ENCODE peak calls at places on chromosomes 2 and 18, in ten cellular contexts. D, Y, P, N, M, T, R, L, S and G are unnamed samples.

GRCh38 chr2:190466819-190467444 is 58.8 kb downstream of the MFSD6 start:
- DNase-seq in D (no peak), Y (no peak), P (no peak), N (no peak), M (no peak), T (no peak), R (no peak), L (peak), S (no peak), G (no peak)

GRCh38 chr18:31657823-31658669 is 26.3 kb downstream of the B4GALT6 start:
- DNase-seq in D (no peak), Y (no peak), P (no peak), N (no peak), M (no peak), T (no peak), R (no peak), L (no peak), S (no peak), G (no peak)

GRCh38 chr2:102895386-102895785 is 133.6 kb downstream of the TMEM182 start:
- DNase-seq in D (no peak), Y (no peak), P (no peak), N (peak), M (no peak), T (no peak), R (no peak), L (no peak), S (no peak), G (no peak)

GRCh38 chr2:219010162-219010756 is 17.0 kb upstream of the CRYBA2 start:
- DNase-seq in D (no peak), Y (peak), P (no peak), N (peak), M (no peak), T (no peak), R (no peak), L (peak), S (peak), G (peak)

GRCh38 chr2:42756956-42757513 is 6.9 kb downstream of the OXER1 start:
- DNase-seq in D (no peak), Y (no peak), P (no peak), N (no peak), M (no peak), T (no peak), R (no peak), L (no peak), S (peak), G (no peak)

GRCh38 chr2:142981069-142981378 is 103.6 kb downstream of the KYNU start:
- DNase-seq in D (no peak), Y (no peak), P (no peak), N (no peak), M (no peak), T (no peak), R (no peak), L (no peak), S (no peak), G (no peak)

GRCh38 chr2:240839152-240840143 is 19.4 kb upstream of the KIF1A start:
- DNase-seq in D (no peak), Y (no peak), P (no peak), N (no peak), M (no peak), T (no peak), R (no peak), L (peak), S (peak), G (no peak)

GRCh38 chr2:175929850-175930249 is 72.2 kb downstream of the LNPK start:
- DNase-seq in D (no peak), Y (no peak), P (no peak), N (no peak), M (no peak), T (no peak), R (no peak), L (no peak), S (no peak), G (no peak)

GRCh38 chr18:2572892-2573291 is 1.5 kb downstream of the NDC80 start:
- DNase-seq in D (no peak), Y (no peak), P (no peak), N (no peak), M (no peak), T (no peak), R (no peak), L (no peak), S (no peak), G (no peak)

GRCh38 chr18:8951491-8951890 is 151.0 kb upstream of the NDUFV2 start:
- DNase-seq in D (no peak), Y (no peak), P (no peak), N (no peak), M (no peak), T (no peak), R (no peak), L (peak), S (no peak), G (no peak)

GRCh38 chr2:96993367-96993766 is 7.0 kb upstream of the FAM178B start:
- DNase-seq in D (no peak), Y (no peak), P (no peak), N (no peak), M (no peak), T (no peak), R (no peak), L (peak), S (no peak), G (no peak)

GRCh38 chr2:170098626-170099312 is 79.2 kb upstream of the MYO3B start:
- DNase-seq in D (no peak), Y (no peak), P (no peak), N (no peak), M (no peak), T (peak), R (no peak), L (no peak), S (no peak), G (no peak)

GRCh38 chr2:153387203-153387602 is 91.4 kb downstream of the RPRM start:
- DNase-seq in D (no peak), Y (no peak), P (no peak), N (no peak), M (no peak), T (no peak), R (no peak), L (no peak), S (no peak), G (no peak)

GRCh38 chr2:157720504-157720903 is 91.8 kb upstream of the ACVR1C start:
- DNase-seq in D (no peak), Y (no peak), P (no peak), N (no peak), M (no peak), T (no peak), R (no peak), L (no peak), S (no peak), G (no peak)

GRCh38 chr2:99850076-99850710 is 292.2 kb downstream of the AFF3 start:
- DNase-seq in D (no peak), Y (no peak), P (no peak), N (no peak), M (no peak), T (no peak), R (no peak), L (peak), S (peak), G (peak)

GRCh38 chr18:78971511-78972245 is 7.9 kb upstream of the SALL3 start:
- DNase-seq in D (no peak), Y (no peak), P (no peak), N (peak), M (no peak), T (no peak), R (no peak), L (no peak), S (peak), G (no peak)

GRCh38 chr18:45169610-45170009 is 445.7 kb upstream of the SLC14A2 start:
- DNase-seq in D (no peak), Y (no peak), P (peak), N (no peak), M (no peak), T (no peak), R (no peak), L (peak), S (no peak), G (peak)

GRCh38 chr2:28360742-28361293 is 31.8 kb upstream of the FOSL2 start:
- DNase-seq in D (no peak), Y (no peak), P (peak), N (no peak), M (peak), T (peak), R (no peak), L (peak), S (peak), G (no peak)

GRCh38 chr2:196823750-196824149 is 14.6 kb upstream of the C2orf66 start:
- DNase-seq in D (no peak), Y (peak), P (no peak), N (no peak), M (no peak), T (peak), R (no peak), L (peak), S (peak), G (peak)

DNA sequence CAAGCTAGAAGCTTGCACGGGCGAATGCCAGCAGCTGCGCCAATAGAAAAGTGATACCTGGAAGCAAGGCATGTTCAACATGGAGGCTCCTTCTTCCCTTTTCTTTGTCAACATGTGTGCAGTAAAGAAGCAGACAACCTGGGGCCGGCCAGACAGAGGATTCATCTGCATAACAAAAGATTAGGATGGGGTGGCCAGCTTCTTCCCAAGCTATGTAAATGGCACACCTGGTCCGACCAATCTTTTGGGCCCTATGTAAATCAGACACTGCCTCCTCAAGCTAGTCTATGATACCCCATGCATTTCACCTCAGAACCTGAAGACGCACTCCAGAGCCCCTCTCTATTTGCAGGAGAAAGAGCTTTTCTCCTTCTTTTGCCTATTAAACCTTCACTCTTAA is 66.4 kb upstream of the TGFA start:
- DNase-seq in D (no peak), Y (no peak), P (no peak), N (peak), M (no peak), T (no peak), R (no peak), L (no peak), S (no peak), G (no peak)
- TF ChIP-seq CTCF in D (no peak), Y (no peak), P (no peak), N (no peak), M (no peak), T (no peak), R (no peak), L (no peak), S (no peak), G (no peak)

GRCh38 chr2:33673937-33674336 is 74.8 kb upstream of the FAM98A start:
- DNase-seq in D (no peak), Y (no peak), P (no peak), N (no peak), M (no peak), T (peak), R (no peak), L (peak), S (no peak), G (peak)
- H3K27ac ChIP-seq in D (no peak), Y (no peak), P (no peak), N (no peak), M (no peak), T (no peak), R (no peak), L (no peak), S (no peak), G (no peak)

DNA sequence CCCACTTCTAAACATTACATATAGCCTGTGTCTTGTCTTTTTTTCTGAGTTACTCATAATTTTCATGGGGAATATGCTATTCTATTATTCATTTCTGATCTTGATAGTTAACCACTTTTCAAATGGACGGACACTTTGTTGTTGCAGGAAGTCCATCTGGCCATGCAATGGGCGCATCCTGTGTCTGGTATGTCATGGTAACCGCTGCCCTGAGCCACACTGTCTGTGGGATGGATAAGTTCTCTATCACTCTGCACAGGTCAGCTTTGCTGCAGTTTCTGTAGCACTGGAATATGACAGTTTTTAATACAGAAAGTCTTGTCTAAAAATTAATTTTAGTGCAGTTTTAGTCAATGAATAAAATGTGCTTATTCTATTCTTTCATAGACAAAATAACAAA is 3.3 kb downstream of the G6PC2 start:
- DNase-seq in D (no peak), Y (no peak), P (no peak), N (no peak), M (no peak), T (no peak), R (no peak), L (no peak), S (no peak), G (no peak)
- TF ChIP-seq CTCF in D (no peak), Y (no peak), P (no peak), N (no peak), M (no peak), T (no peak), R (no peak), L (no peak), S (no peak), G (no peak)

DNA sequence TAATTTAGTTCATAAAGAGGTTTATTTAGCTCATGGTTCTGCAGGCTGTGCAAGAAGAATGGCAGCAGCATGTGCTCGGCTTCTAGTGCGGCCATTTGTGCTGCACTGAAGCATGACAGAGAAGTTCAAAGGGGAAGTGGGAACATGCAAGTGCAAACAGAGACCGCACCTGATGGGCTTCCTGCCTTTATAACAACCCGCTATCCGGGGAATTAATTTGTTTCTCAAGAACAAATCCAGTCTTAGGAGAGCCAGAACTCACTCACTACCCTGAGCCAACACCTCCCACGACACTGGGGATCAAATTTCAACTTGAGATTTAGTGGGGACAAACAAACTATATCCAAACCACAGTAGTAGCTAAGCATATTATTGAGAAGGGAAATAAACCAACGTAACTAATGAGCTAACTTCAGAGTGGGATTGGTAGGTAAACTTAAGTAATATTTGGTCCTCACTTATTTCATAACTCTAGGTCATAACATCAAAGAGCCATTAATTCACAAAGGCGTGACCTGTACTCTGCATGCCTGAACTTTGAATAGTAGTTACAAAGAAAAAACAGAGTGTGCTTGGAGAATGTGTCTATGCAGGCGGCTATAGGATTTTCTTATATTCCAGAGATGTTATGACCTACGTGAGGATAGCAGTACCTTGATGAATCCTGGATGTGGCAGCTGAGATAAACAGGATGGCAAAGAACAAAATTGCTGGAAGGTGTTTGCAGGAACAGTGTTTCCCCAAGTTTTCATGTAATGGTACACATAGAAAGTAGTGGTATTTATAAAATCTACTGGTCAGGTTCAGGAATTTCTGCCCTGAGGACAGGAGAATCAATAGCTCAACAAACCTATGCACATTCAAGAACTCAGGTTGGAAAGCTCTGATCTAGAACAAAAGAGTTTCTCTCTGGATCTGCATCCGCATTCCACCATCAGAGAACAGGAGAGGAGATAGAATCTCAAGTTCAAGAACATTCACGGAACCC is 845.9 kb upstream of the ID2 start:
- DNase-seq in D (no peak), Y (no peak), P (no peak), N (no peak), M (no peak), T (no peak), R (no peak), L (no peak), S (peak), G (no peak)
- H3K27ac ChIP-seq in D (no peak), Y (no peak), P (no peak), N (no peak), M (no peak), T (no peak), R (no peak), L (no peak), S (no peak), G (no peak)